ENCODE peak calls at places on chromosomes 3 and 15, in ten cellular contexts. B, K, N, P, F, X, O, T, I and W are unnamed samples.

GRCh38 chr3:100057716-100058575 is 56.4 kb downstream of the FILIP1L start:
- DNase-seq in N (no peak), T (no peak), B (peak; percentile 57), P (no peak), F (no peak), X (no peak), O (no peak), K (no peak), I (no peak), W (no peak)

GRCh38 chr3:32706348-32707025 is 21.5 kb downstream of the CNOT10 start:
- DNase-seq in I (no peak), O (no peak), K (no peak), P (no peak), T (no peak), N (no peak), B (peak; percentile 27), X (no peak), F (no peak), W (no peak)

GRCh38 chr3:124606180-124606579 is 124.1 kb upstream of the UMPS start:
- DNase-seq in F (no peak), K (no peak), X (no peak), B (no peak), I (no peak), P (no peak), T (no peak), N (no peak), O (no peak), W (no peak)

GRCh38 chr3:129490273-129490675 is 38.2 kb upstream of the RHO start:
- DNase-seq in B (peak; percentile 98), N (peak; percentile 90), O (peak; percentile 76), T (peak; percentile 49), I (peak; percentile 59), P (peak; percentile 80), X (peak; percentile 75), F (peak; percentile 84), K (peak; percentile 89), W (peak; percentile 92)

GRCh38 chr15:84879088-84879780 is 5.2 kb upstream of the SLC28A1 start:
- DNase-seq in T (no peak), O (no peak), I (no peak), P (no peak), B (no peak), X (no peak), K (no peak), F (no peak), N (no peak), W (no peak)

GRCh38 chr3:38725726-38726410 is 76.4 kb upstream of the SCN5A start:
- DNase-seq in F (peak; percentile 27), P (no peak), O (no peak), I (no peak), X (no peak), B (peak; percentile 59), T (no peak), N (no peak), K (no peak), W (no peak)

GRCh38 chr3:33111581-33111980 is 2.2 kb upstream of the CRTAP start:
- DNase-seq in I (no peak), X (no peak), N (no peak), P (no peak), F (no peak), O (no peak), B (no peak), K (no peak), T (no peak), W (no peak)

GRCh38 chr3:56754753-56755365 is 46.9 kb downstream of the ARHGEF3 start:
- DNase-seq in I (peak; percentile 32), B (no peak), K (no peak), P (no peak), N (no peak), O (peak; percentile 29), X (no peak), T (no peak), F (no peak), W (no peak)

GRCh38 chr3:37227870-37228549 is 53.6 kb upstream of the LRRFIP2 start:
- DNase-seq in O (no peak), N (no peak), F (no peak), B (no peak), T (no peak), P (no peak), I (no peak), K (no peak), X (no peak), W (no peak)

GRCh38 chr3:57597973-57598351 is 818 bp upstream of the ARF4 start:
- DNase-seq in B (peak; percentile 76), X (peak; percentile 55), P (no peak), T (no peak), N (no peak), O (no peak), I (no peak), K (no peak), F (no peak), W (peak; percentile 64)

GRCh38 chr3:173932624-173933023 is 535.1 kb downstream of the NLGN1 start:
- DNase-seq in T (no peak), B (peak; percentile 92), F (no peak), K (no peak), N (no peak), X (peak; percentile 34), I (peak; percentile 83), O (no peak), P (peak; percentile 21), W (peak; percentile 44)

GRCh38 chr3:28188686-28189085 is 52.7 kb upstream of the CMC1 start:
- DNase-seq in K (no peak), X (no peak), I (no peak), B (no peak), N (no peak), T (no peak), P (no peak), O (no peak), F (no peak), W (no peak)

GRCh38 chr3:177827517-177828249 is 630.4 kb upstream of the TBL1XR1 start:
- DNase-seq in I (no peak), K (no peak), F (no peak), T (no peak), B (peak; percentile 88), O (no peak), X (peak; percentile 88), N (no peak), P (peak; percentile 14), W (peak; percentile 64)

GRCh38 chr15:90315276-90315982 is 36.7 kb upstream of the ZNF774 start:
- DNase-seq in B (peak; percentile 83), O (no peak), I (no peak), P (no peak), K (no peak), X (peak; percentile 47), N (no peak), F (no peak), T (no peak), W (peak; percentile 51)

GRCh38 chr3:113035387-113035982 is 44.7 kb downstream of the GTPBP8 start:
- DNase-seq in T (peak; percentile 50), N (peak; percentile 79), P (peak; percentile 33), O (peak; percentile 49), X (peak; percentile 86), F (peak; percentile 69), K (peak; percentile 92), I (peak; percentile 64), B (peak; percentile 78), W (peak; percentile 80)

GRCh38 chr3:186365202-186365974 is 3.4 kb upstream of the DGKG start:
- DNase-seq in T (no peak), P (no peak), N (no peak), O (no peak), I (no peak), B (peak; percentile 17), X (peak; percentile 35), F (no peak), K (no peak), W (no peak)

GRCh38 chr3:131796558-131796957 is 238.3 kb downstream of the CPNE4 start:
- DNase-seq in I (peak; percentile 90), B (no peak), F (no peak), P (no peak), O (no peak), N (peak; percentile 92), K (peak; percentile 40), X (no peak), T (no peak), W (no peak)

GRCh38 chr3:32283304-32283703 is 44.8 kb downstream of the CMTM8 start:
- DNase-seq in K (peak; percentile 22), P (no peak), X (no peak), F (no peak), I (no peak), O (no peak), B (no peak), N (peak; percentile 50), T (no peak), W (peak; percentile 14)

GRCh38 chr15:76078285-76078863 is 18.6 kb downstream of the TMEM266 start:
- DNase-seq in O (no peak), B (no peak), X (no peak), N (no peak), P (no peak), K (no peak), F (no peak), I (no peak), T (no peak), W (no peak)

GRCh38 chr15:35254052-35254451 is 169.0 kb upstream of the NANOGP8 start:
- DNase-seq in T (no peak), F (no peak), P (no peak), X (no peak), B (no peak), K (peak; percentile 16), O (no peak), I (no peak), N (no peak), W (no peak)
- H3K9me2 ChIP-seq in T (no peaks in the 10 kb centered on the region), F (no peaks in the 10 kb centered on the region), P (no peaks in the 10 kb centered on the region), X (no peaks in the 10 kb centered on the region), B (no peaks in the 10 kb centered on the region), K (no peaks in the 10 kb centered on the region), O (no peaks in the 10 kb centered on the region), I (no peaks in the 10 kb centered on the region), N (no peaks in the 10 kb centered on the region), W (no peaks in the 10 kb centered on the region)

DNA sequence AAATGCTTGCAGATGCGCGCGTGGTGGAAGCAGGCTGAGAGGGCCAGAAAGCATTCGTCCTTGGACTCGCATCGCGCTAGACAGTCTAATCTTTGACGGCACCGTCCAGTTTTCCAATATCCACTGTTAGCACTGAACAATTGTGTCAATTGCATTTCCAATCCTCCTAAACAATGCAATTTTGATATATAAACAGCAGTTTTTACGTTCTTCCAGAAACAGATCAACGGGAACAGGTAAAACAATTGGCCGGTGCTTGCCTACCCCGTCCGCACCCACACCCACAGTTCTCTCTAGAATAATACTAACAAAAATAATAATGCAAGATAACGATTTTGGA is 17.2 kb downstream of the CPN2 start:
- DNase-seq in P (no peak), O (no peak), K (no peak), N (no peak), X (no peak), I (no peak), F (no peak), T (no peak), B (peak; percentile 92), W (no peak)
- H3K9me2 ChIP-seq in P (no peaks in the 10 kb centered on the region), O (no peaks in the 10 kb centered on the region), K (no peaks in the 10 kb centered on the region), N (no peaks in the 10 kb centered on the region), X (no peaks in the 10 kb centered on the region), I (no peaks in the 10 kb centered on the region), F (no peaks in the 10 kb centered on the region), T (no peaks in the 10 kb centered on the region), B (no peaks in the 10 kb centered on the region), W (no peaks in the 10 kb centered on the region)

GRCh38 chr15:55589297-55589696 is 1.2 kb upstream of the PYGO1 start:
- DNase-seq in B (no peak), P (no peak), I (no peak), O (no peak), N (no peak), F (peak; percentile 75), X (no peak), K (no peak), T (no peak), W (peak; percentile 8)
- H3K9me2 ChIP-seq in B (no peaks in the 10 kb centered on the region), P (no peaks in the 10 kb centered on the region), I (no peaks in the 10 kb centered on the region), O (no peaks in the 10 kb centered on the region), N (no peaks in the 10 kb centered on the region), F (no peaks in the 10 kb centered on the region), X (no peaks in the 10 kb centered on the region), K (no peaks in the 10 kb centered on the region), T (no peaks in the 10 kb centered on the region), W (no peaks in the 10 kb centered on the region)

GRCh38 chr3:147449669-147450068 is 40.5 kb downstream of the ZIC1 start:
- DNase-seq in K (peak; percentile 19), F (no peak), T (no peak), N (no peak), I (no peak), P (no peak), O (no peak), X (no peak), B (no peak), W (no peak)
- H3K9me2 ChIP-seq in K (no peaks in the 10 kb centered on the region), F (no peaks in the 10 kb centered on the region), T (no peaks in the 10 kb centered on the region), N (peaks cover 4% of the 10 kb centered on the region), I (no peaks in the 10 kb centered on the region), P (no peaks in the 10 kb centered on the region), O (no peaks in the 10 kb centered on the region), X (no peaks in the 10 kb centered on the region), B (peaks cover 5% of the 10 kb centered on the region), W (no peaks in the 10 kb centered on the region)